ENCODE peak calls at places on chromosomes 2 and 18, in six cellular contexts. L is GM06990, K is upper lobe of left lung, X is HFFc6, P is choroid plexus epithelial cell, Y is body of pancreas. G is an unnamed sample.

GRCh38 chr2:128411431-128411830 is 92.8 kb upstream of the HS6ST1 start:
- DNase-seq in P (no peak), L (no peak), K (peak), X (no peak), Y (peak), G (peak)

GRCh38 chr2:172693037-172693436 is 42.6 kb upstream of the RAPGEF4 start:
- DNase-seq in K (peak), X (peak), P (peak), Y (no peak), L (no peak), G (no peak)

GRCh38 chr2:232053777-232054176 is 92.3 kb downstream of the DIS3L2 start:
- DNase-seq in P (no peak), L (no peak), Y (no peak), K (no peak), X (no peak), G (no peak)

GRCh38 chr2:209383212-209383611 is 40.6 kb upstream of the MAP2 start:
- DNase-seq in K (no peak), P (peak), X (peak), L (no peak), Y (no peak), G (no peak)

GRCh38 chr2:62568983-62569837 is 63.2 kb upstream of the TMEM17 start:
- DNase-seq in P (peak), L (no peak), X (peak), K (no peak), Y (no peak), G (no peak)

GRCh38 chr2:63651361-63651760 is 62.6 kb downstream of the MDH1 start:
- DNase-seq in P (no peak), K (no peak), L (no peak), Y (no peak), X (no peak), G (no peak)

GRCh38 chr18:79587298-79588125 is 92.1 kb upstream of the CTDP1 start:
- DNase-seq in P (no peak), L (no peak), K (no peak), X (no peak), Y (no peak), G (no peak)

GRCh38 chr18:46435031-46435430 is 222.0 kb downstream of the LOXHD1 start:
- DNase-seq in K (no peak), L (no peak), P (no peak), Y (no peak), X (no peak), G (no peak)

GRCh38 chr18:50578030-50578429 is 18.1 kb downstream of the MAPK4 start:
- DNase-seq in K (no peak), X (no peak), P (no peak), L (no peak), Y (no peak), G (no peak)

GRCh38 chr2:233373316-233373715 is 19.0 kb downstream of the DGKD start:
- DNase-seq in L (no peak), X (no peak), Y (no peak), P (peak), K (no peak), G (no peak)

GRCh38 chr2:16619576-16620245 is 45.9 kb downstream of the CYRIA start:
- DNase-seq in X (no peak), K (no peak), Y (no peak), L (no peak), P (no peak), G (no peak)

GRCh38 chr2:16615687-16616615 is 49.7 kb downstream of the CYRIA start:
- DNase-seq in X (no peak), Y (no peak), K (no peak), P (no peak), L (no peak), G (no peak)

GRCh38 chr2:16620590-16620989 is 45.0 kb downstream of the CYRIA start:
- DNase-seq in X (no peak), P (no peak), K (no peak), L (no peak), Y (no peak), G (no peak)

GRCh38 chr2:16615246-16615645 is 50.4 kb downstream of the CYRIA start:
- DNase-seq in Y (no peak), L (no peak), K (no peak), X (no peak), P (no peak), G (no peak)

DNA sequence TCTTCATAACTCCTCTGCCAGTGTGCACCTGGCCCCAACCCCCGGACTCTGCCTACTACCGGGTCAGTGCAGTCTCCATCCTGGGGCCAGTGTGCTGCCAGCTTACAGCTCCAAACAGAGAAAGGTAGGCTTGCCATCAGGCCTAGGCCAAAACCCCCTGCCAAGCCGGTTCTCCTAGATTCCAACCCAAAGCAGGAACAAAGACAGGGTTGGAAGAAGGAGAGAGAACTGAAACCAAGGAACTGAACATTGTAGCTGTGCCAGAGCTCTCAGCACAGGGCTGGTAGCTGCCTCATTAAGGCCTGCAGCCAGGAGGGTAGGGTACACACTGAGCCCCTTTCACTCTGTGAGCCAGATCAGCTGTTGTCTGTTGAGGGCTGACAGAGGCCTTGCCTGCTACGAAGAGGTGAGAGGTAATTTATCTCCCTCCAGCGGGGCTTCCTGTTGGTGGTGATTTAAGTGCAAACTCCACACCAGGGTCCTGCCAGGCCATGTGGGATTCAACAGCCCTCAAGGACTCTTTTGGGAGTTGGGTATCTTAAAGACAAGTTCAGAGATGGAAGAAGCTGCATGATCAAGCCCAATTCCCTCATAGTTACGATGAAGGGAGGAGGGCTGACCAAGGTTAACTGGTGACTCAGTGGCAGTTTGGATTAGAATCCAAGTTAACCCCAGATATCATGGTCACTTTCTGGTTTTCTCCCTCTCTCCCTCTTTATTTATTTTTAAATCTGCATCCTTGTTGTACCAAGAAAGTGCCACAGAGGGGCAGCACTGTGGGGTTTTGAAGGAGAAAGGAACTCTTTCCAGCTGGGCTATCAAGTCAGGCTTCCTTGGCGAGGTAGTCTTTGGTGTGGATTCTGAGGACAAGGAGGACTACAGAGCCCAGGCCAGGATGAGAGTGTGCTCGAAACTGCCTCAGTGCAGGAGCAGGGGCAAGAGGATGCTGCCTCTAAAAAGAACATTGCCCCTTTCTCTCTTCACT is 48.1 kb downstream of the CYRIA start:
- DNase-seq in P (peak), K (no peak), Y (peak), X (no peak), L (no peak), G (no peak)
- TF ChIP-seq CTCF in P (peak), K (peak), Y (peak), X (peak), L (peak), G (peak)

GRCh38 chr18:49059028-49059670 is 108.4 kb upstream of the SMAD7 start:
- DNase-seq in K (peak), L (no peak), Y (no peak), X (no peak), P (peak), G (no peak)
- TF ChIP-seq CTCF in K (no peak), L (peak), Y (no peak), X (peak), P (peak), G (no peak)

GRCh38 chr2:60047944-60048525 is 505.4 kb downstream of the BCL11A start:
- DNase-seq in X (no peak), L (no peak), K (no peak), Y (peak), P (no peak), G (no peak)

GRCh38 chr2:60058781-60059180 is 494.7 kb downstream of the BCL11A start:
- DNase-seq in P (no peak), X (no peak), Y (no peak), L (no peak), K (no peak), G (no peak)

GRCh38 chr2:60051991-60052390 is 501.5 kb downstream of the BCL11A start:
- DNase-seq in X (no peak), L (no peak), P (no peak), Y (no peak), K (no peak), G (no peak)

GRCh38 chr2:60054571-60055340 is 498.7 kb downstream of the BCL11A start:
- DNase-seq in P (no peak), L (no peak), K (no peak), Y (peak), X (no peak), G (no peak)

GRCh38 chr2:60053791-60054190 is 499.7 kb downstream of the BCL11A start:
- DNase-seq in P (no peak), L (no peak), K (no peak), X (no peak), Y (peak), G (no peak)
- TF ChIP-seq CTCF in P (no peak), L (no peak), K (no peak), X (no peak), Y (peak), G (no peak)

GRCh38 chr2:31428001-31428418 is 13.5 kb upstream of the XDH start:
- DNase-seq in X (peak), L (no peak), K (no peak), P (peak), Y (no peak), G (no peak)
- TF ChIP-seq CTCF in X (peak), L (peak), K (no peak), P (peak), Y (no peak), G (no peak)

GRCh38 chr2:219831957-219832356 is 204.5 kb downstream of the SLC4A3 start:
- DNase-seq in X (no peak), Y (no peak), P (no peak), L (no peak), K (no peak), G (no peak)
- TF ChIP-seq CTCF in X (no peak), Y (no peak), P (no peak), L (no peak), K (no peak), G (no peak)

DNA sequence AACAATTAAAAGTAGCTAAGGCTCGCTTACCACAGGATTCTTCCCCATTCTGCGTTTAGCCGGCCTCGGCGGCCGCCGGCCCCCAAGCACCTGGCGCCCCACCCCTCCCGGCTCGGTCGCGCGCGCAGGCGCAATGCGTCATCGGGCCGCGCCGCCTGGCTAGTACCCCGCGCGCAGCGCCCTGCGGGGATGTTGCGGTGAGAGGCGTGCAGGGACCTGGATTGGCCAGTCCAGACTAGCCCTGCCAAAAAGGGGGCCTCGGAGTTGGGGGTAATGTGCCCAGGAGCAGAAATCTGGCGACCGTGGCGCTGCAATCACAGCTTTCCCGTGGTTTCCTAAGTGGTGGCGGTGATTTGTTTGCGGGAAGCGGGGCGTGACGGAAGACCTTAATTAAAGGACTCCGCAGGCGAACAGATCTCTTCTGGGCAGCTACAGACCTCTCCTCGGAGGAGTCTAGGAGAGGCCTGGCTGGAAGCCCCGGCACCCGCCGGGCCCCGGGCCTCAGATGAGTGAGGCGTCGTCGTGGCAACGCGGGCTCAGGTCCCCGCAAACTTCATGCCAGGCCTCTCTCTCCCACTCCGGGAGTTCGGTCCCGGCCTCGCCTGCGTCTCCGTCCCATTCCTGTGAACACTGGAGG is 606 bp downstream of the TMEM237 start:
- DNase-seq in Y (peak), X (peak), L (peak), K (peak), P (peak), G (peak)
- TF ChIP-seq CTCF in Y (peak), X (no peak), L (no peak), K (peak), P (no peak), G (no peak)